ENCODE peak calls at places on chromosomes 11 and 22, in five cellular contexts. J, F, Y, S and W are unnamed samples.

GRCh38 chr11:107785401-107785800 is 73.2 kb downstream of the SLC35F2 start:
- DNase-seq in J (no peak), F (no peak), Y (no peak), S (no peak), W (peak)

GRCh38 chr22:26194313-26194712 is 25.1 kb downstream of the SEZ6L start:
- DNase-seq in J (no peak), F (no peak), Y (no peak), S (no peak), W (no peak)

GRCh38 chr11:56706486-56706885 is 7.6 kb downstream of the OR9G1 start:
- DNase-seq in J (no peak), F (no peak), Y (no peak), S (no peak), W (no peak)

GRCh38 chr11:109929308-109929707 is 163.9 kb upstream of the ZC3H12C start:
- DNase-seq in J (no peak), F (no peak), Y (no peak), S (no peak), W (no peak)

GRCh38 chr11:108097179-108097578 is 24.2 kb upstream of the ACAT1 start:
- DNase-seq in J (no peak), F (no peak), Y (no peak), S (no peak), W (no peak)

GRCh38 chr11:7994581-7995278 is 7.6 kb downstream of the EIF3F start:
- DNase-seq in J (no peak), F (no peak), Y (no peak), S (no peak), W (no peak)

GRCh38 chr11:70415642-70416395 is 17.5 kb downstream of the CTTN start:
- DNase-seq in J (no peak), F (no peak), Y (no peak), S (peak), W (no peak)

GRCh38 chr11:70528046-70528793 is 129.9 kb downstream of the CTTN start:
- DNase-seq in J (no peak), F (no peak), Y (no peak), S (no peak), W (no peak)

GRCh38 chr11:130400793-130401483 is 27.5 kb downstream of the ADAMTS8 start:
- DNase-seq in J (no peak), F (peak), Y (no peak), S (peak), W (peak)

GRCh38 chr11:2740275-2740940 is 40.6 kb upstream of the KCNQ1OT1 start:
- DNase-seq in J (peak), F (no peak), Y (no peak), S (no peak), W (no peak)

GRCh38 chr22:42947211-42947990 is 67.5 kb downstream of the PACSIN2 start:
- DNase-seq in J (peak), F (no peak), Y (no peak), S (no peak), W (no peak)

GRCh38 chr11:113341388-113342165 is 27.2 kb downstream of the TTC12 start:
- DNase-seq in J (no peak), F (no peak), Y (peak), S (no peak), W (no peak)

GRCh38 chr22:19607198-19608113 is 83.2 kb upstream of the CLDN5 start:
- DNase-seq in J (peak), F (no peak), Y (peak), S (no peak), W (peak)

GRCh38 chr22:23401111-23401909 is 178.8 kb downstream of the IGLL1 start:
- DNase-seq in J (no peak), F (peak), Y (no peak), S (no peak), W (peak)

GRCh38 chr22:45688606-45689080 is 17.0 kb downstream of the ATXN10 start:
- DNase-seq in J (no peak), F (peak), Y (peak), S (no peak), W (peak)

GRCh38 chr11:86671386-86672006 is 920 bp downstream of the ME3 start:
- DNase-seq in J (peak), F (no peak), Y (peak), S (no peak), W (peak)
- TF ChIP-seq CTCF in J (no peak), F (no peak), Y (no peak), S (no peak), W (no peak)

DNA sequence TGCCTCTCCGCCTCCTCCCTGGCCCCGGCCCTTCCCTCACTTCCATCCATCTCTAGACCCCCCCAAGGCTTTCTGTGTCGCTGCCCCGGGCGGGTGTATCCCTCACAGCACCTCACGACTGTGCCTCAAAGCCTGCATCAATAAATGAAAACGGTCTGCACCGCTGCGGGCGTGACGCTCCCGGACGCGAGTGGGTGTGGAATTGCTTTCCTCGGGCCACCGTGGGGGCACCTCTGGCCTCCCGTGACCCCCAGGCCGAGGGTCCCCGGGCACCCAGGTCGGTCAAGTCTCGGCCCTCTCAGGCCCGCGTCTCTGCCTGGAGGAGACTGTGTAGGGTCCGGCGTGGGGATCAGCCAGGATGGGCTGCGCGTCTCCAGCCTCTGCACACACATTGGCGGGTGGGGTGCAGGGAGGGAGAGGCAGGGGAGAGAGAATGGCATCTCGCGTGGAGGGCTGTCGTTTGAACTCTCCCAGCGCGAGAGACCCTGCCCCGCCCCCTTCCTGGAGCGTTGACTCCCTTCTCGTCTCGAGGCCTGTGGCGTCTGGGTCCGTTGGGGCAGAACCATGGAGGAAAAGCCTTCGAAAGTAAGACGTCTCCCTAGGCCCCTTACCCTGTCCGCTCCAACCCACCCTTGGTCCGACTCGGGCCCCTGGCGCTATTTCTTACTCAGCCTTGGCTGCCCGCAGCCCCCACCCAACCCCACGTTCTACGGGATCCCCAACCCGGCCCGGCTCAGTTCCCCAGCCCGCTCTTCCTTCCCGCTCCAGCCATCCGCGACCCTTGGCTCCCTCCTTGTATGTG is at the start of gene CATSPERZ:
- DNase-seq in J (no peak), F (no peak), Y (no peak), S (no peak), W (no peak)
- H3K4me3 ChIP-seq in J (peak), F (peak), Y (peak), S (peak), W (peak)

DNA sequence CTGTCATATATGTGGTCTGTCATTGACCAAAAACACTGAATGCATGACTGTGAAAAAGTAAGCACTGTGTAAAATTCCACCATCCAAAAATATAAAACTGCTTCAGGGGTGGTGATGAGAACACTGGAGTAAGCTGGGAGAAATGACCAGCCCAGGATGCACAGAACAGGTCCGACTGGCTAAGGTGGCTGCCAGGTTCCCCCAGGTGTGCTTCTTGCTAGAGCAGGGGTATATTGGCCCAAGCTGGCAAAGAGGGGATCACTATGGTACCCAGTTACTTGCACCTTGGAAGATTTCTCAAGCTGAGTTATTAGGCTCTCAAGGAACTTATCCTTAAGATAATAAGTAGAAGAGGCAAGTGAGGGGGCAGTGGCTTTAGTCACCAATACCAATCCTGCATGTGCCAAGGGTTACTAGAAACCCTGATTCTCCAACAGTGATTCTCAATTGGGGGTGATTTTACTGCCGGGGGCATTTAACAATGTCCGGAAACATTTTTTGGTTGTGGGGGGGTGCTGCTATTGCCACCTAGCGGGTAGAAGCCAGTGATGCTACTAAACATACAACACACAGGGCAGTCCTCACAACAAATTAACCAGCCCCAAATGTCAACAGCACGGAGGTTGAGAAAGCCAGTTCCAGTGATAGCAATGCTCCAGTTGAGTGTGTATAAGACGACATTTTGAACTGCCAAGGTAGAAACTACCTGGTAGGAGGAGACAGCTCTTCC is 15.7 kb downstream of the SNU13 start:
- DNase-seq in J (no peak), F (no peak), Y (no peak), S (no peak), W (no peak)
- TF ChIP-seq CTCF in J (no peak), F (peak), Y (no peak), S (no peak), W (peak)

DNA sequence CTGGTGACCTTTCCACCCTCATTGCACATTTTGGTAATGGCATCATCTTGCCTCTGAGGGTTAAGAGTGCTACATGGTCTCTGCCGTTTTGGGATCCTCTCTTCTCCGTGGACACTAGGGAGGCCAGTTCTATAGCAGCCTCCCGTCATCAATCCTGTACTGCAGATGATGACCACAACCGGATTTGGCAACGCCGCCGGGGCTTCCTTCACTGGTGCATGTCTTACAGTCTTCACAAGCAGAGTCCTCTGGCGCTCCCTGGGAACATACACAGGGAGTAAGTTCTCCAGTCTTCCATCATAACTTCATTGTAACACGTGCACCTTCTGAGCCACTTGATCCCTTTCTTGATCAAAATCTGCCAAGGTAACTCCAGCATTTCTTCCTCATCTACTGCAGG is 69.0 kb upstream of the SLC22A12 start:
- DNase-seq in J (no peak), F (no peak), Y (no peak), S (no peak), W (no peak)
- H3K4me3 ChIP-seq in J (no peak), F (no peak), Y (no peak), S (no peak), W (no peak)